ENCODE peak calls at places on chromosome 13, in four cellular contexts. Y is HCT116, F is HepG2, Z is K562. T is an unnamed sample.

GRCh38 chr13:73708393-73708985 is 425.7 kb downstream of the KLF12 start:
- DNase-seq in Y (peak; percentile 57), F (peak; percentile 59), Z (peak; percentile 31), T (peak; percentile 15)

GRCh38 chr13:110331362-110331761 is 24.3 kb downstream of the COL4A2 start:
- DNase-seq in Y (no peak), F (no peak), Z (no peak), T (no peak)

GRCh38 chr13:58883405-58883804 is 1251.9 kb downstream of the PCDH17 start:
- DNase-seq in Y (no peak), F (no peak), Z (no peak), T (no peak)

GRCh38 chr13:44765076-44765475 is 188.9 kb upstream of the TSC22D1 start:
- DNase-seq in Y (no peak), F (peak; percentile 79), Z (no peak), T (no peak)

GRCh38 chr13:93244918-93245280 is 18.3 kb downstream of the GPC6 start:
- DNase-seq in Y (no peak), F (no peak), Z (no peak), T (no peak)

GRCh38 chr13:44434441-44435141 is 61.0 kb downstream of the SERP2 start:
- DNase-seq in Y (no peak), F (no peak), Z (no peak), T (no peak)

GRCh38 chr13:83423361-83423760 is 458.9 kb downstream of the SLITRK1 start:
- DNase-seq in Y (no peak), F (no peak), Z (no peak), T (no peak)

GRCh38 chr13:94860981-94861407 is 148.6 kb upstream of the SOX21 start:
- DNase-seq in Y (no peak), F (no peak), Z (no peak), T (no peak)

GRCh38 chr13:103354189-103354588 is 288.0 kb upstream of the SLC10A2 start:
- DNase-seq in Y (no peak), F (no peak), Z (no peak), T (no peak)

GRCh38 chr13:81683526-81683925 is 1342.6 kb upstream of the SPRY2 start:
- DNase-seq in Y (no peak), F (no peak), Z (no peak), T (no peak)

GRCh38 chr13:81676008-81676407 is 1335.1 kb upstream of the SPRY2 start:
- DNase-seq in Y (no peak), F (no peak), Z (no peak), T (no peak)

GRCh38 chr13:81677857-81678256 is 1336.9 kb upstream of the SPRY2 start:
- DNase-seq in Y (no peak), F (no peak), Z (no peak), T (no peak)
- TF ChIP-seq TCF7L2 in Y (no peak), F (no peak), Z (no peak), T (no peak)

DNA sequence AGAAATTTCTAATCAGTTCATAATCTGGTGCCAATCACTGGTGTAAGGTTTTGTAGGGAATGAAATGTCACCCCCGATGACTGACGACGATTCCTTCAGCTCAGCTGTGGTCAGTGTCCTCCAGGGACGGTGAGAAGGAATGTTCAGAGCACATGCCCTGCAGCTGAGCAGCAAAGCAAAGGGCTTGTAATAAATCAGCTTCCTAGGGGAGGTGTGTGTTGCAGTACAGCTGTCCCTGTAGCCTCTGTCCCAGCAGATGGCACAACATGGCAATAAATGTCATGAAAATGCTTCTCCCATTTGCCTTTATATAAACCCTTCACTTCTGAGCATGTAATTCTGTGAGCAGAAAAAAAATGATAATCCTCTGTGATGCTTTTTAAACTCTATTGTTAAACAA is 102.4 kb downstream of the FAM216B start:
- DNase-seq in Y (peak; percentile 2), F (no peak), Z (no peak), T (no peak)
- TF ChIP-seq TCF7L2 in Y (no peak), F (no peak), Z (no peak), T (no peak)

GRCh38 chr13:113075711-113076110 is 29.9 kb upstream of the F7 start:
- DNase-seq in Y (no peak), F (no peak), Z (no peak), T (no peak)
- TF ChIP-seq TCF7L2 in Y (no peak), F (no peak), Z (no peak), T (no peak)

GRCh38 chr13:39110518-39111097 is 72.4 kb downstream of the NHLRC3 start:
- DNase-seq in Y (no peak), F (no peak), Z (no peak), T (no peak)

GRCh38 chr13:39106216-39106995 is 68.2 kb downstream of the NHLRC3 start:
- DNase-seq in Y (no peak), F (peak; percentile 4), Z (no peak), T (no peak)

GRCh38 chr13:39107484-39108040 is 69.3 kb downstream of the NHLRC3 start:
- DNase-seq in Y (no peak), F (no peak), Z (no peak), T (no peak)

GRCh38 chr13:39111145-39111544 is 72.9 kb downstream of the NHLRC3 start:
- DNase-seq in Y (no peak), F (no peak), Z (no peak), T (no peak)

GRCh38 chr13:39108746-39109145 is 70.5 kb downstream of the NHLRC3 start:
- DNase-seq in Y (no peak), F (no peak), Z (no peak), T (no peak)
- TF ChIP-seq TCF7L2 in Y (no peak), F (no peak), Z (no peak), T (no peak)

DNA sequence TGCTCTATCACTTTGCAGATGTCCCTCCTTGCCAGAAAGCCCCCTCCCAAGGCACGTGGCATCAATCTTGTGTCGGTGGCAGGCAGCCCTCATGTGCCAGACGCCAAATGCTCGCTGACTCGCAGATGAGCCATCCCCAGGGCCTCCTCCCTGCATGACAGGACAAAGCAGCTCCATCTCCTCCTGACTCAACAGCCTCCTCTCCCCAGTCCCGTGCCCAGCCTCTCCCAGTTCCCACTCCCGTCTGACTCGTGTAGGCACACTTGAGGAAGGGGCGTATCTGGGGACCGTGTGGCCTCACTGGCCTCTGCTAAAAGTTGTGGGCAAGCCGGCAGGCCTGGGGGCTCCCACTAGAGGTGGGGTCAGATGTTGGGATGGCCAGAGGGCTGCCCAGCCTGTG is 133.6 kb downstream of the STK24 start:
- DNase-seq in Y (no peak), F (no peak), Z (no peak), T (no peak)
- TF ChIP-seq TCF7L2 in Y (no peak), F (no peak), Z (no peak), T (no peak)